ENCODE peak calls at places on chromosomes 16 and 17, in four cellular contexts. W is A673, L is body of pancreas, E is A549. J is an unnamed sample.
A peak's percentile ranks its signal among the peaks of the same experiment; 100 is the strongest.

GRCh38 chr17:64084086-64084939 is 45.6 kb downstream of the ERN1 start:
- DNase-seq in W (no peak), L (peak; percentile 65), E (no peak), J (no peak)

GRCh38 chr16:75116081-75116910 is at the start of gene LDHD:
- DNase-seq in L (peak; percentile 97), W (no peak), E (peak; percentile 86), J (no peak)

GRCh38 chr17:67995568-67996191 is 589 bp downstream of the C17orf58 start:
- DNase-seq in E (peak; percentile 19), W (peak; percentile 26), L (peak; percentile 26), J (no peak)

GRCh38 chr16:55439101-55439690 is 39.8 kb upstream of the MMP2 start:
- DNase-seq in L (no peak), E (no peak), W (no peak), J (no peak)

GRCh38 chr17:64004218-64004770 is 6.1 kb downstream of the PRR29 start:
- DNase-seq in L (no peak), E (no peak), W (no peak), J (peak; percentile 37)

GRCh38 chr17:82039695-82040299 is 2.3 kb upstream of the DCXR start:
- DNase-seq in L (no peak), W (no peak), E (no peak), J (no peak)

GRCh38 chr16:75486014-75486404 is 9.2 kb downstream of the CHST6 start:
- DNase-seq in L (no peak), E (no peak), W (no peak), J (peak; percentile 98)

GRCh38 chr16:24966599-24966998 is 48.6 kb downstream of the ARHGAP17 start:
- DNase-seq in W (no peak), E (no peak), L (no peak), J (no peak)

GRCh38 chr17:68910256-68910705 is 44.9 kb downstream of the ABCA8 start:
- DNase-seq in L (no peak), E (no peak), W (peak; percentile 62), J (no peak)

GRCh38 chr17:69166957-69167356 is 25.3 kb upstream of the ABCA6 start:
- DNase-seq in W (no peak), L (no peak), E (no peak), J (no peak)

GRCh38 chr17:14373587-14374259 is 72.8 kb downstream of the HS3ST3B1 start:
- DNase-seq in W (no peak), L (no peak), E (no peak), J (no peak)

GRCh38 chr17:63490321-63490720 is 13.5 kb downstream of the ACE start:
- DNase-seq in L (no peak), W (no peak), E (no peak), J (no peak)

GRCh38 chr17:50052822-50053653 is 2.9 kb upstream of the ITGA3 start:
- DNase-seq in E (no peak), L (peak; percentile 62), W (no peak), J (no peak)

GRCh38 chr17:43471801-43472200 is 12.0 kb upstream of the DHX8 start:
- DNase-seq in W (no peak), E (no peak), L (no peak), J (no peak)

GRCh38 chr17:6524520-6524919 is 31.8 kb downstream of the PITPNM3 start:
- DNase-seq in E (peak; percentile 55), L (no peak), W (no peak), J (no peak)

GRCh38 chr16:4936991-4937781 is at the start of gene PPL:
- DNase-seq in E (no peak), L (peak; percentile 96), W (no peak), J (peak; percentile 91)

GRCh38 chr17:60767744-60768308 is 90.2 kb downstream of the BCAS3 start:
- DNase-seq in W (no peak), L (no peak), E (no peak), J (no peak)

GRCh38 chr17:22090263-22090935 is 398.1 kb downstream of the KCNJ18 start:
- DNase-seq in W (no peak), L (no peak), E (no peak), J (no peak)

GRCh38 chr16:70579648-70580630 is 56.3 kb downstream of the SF3B3 start:
- DNase-seq in L (no peak), E (no peak), W (no peak), J (no peak)

GRCh38 chr16:11797957-11798299 is 870 bp upstream of the ZC3H7A start:
- DNase-seq in W (no peak), E (peak; percentile 22), L (no peak), J (no peak)

GRCh38 chr16:84574191-84574590 is 43.7 kb downstream of the COTL1 start:
- DNase-seq in W (no peak), L (no peak), E (no peak), J (no peak)
- H3K4me1 ChIP-seq in W (no peaks in the 10 kb centered on the region), L (peaks cover 23% of the 10 kb centered on the region), E (no peaks in the 10 kb centered on the region), J (no peaks in the 10 kb centered on the region)

DNA sequence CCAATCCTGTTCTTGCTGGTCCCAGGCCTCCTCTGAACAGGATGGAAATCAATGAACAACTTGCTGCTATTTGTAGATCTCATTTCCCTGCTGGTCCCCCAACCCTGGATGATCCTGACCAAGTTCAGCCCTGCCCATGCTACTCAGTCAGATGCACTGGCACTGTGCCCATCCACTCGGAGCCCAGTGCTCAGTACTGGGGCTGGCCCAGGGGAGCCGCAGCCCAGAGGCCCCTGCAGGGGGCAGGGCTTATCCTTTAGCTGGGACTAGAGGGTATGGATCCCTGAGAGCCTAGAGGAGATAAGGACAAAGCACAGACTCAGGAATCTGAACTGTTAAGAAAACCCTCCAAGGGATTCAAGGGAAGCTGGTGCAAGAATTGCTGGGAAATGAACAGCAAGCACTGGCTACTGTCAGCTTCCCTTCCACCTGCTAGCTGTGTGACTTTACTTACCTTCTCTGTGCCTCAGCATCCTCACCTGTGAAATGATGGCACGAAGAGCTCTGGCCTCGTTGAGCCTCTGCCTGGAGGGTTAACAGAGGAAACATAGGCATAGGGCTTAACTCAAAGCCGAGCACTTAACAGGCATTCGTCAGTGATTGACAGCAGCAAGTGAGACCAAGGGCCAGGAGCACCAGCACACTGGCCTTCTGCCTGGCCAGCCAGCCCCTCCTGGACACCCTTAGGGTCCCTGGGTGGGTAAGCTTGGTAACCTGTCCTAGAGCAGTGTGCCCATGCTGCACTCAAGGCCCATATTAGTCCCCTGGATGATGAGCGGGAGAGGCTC is 29.8 kb upstream of the C1QL1 start:
- DNase-seq in E (no peak), W (peak; percentile 25), L (no peak), J (no peak)
- H3K27ac ChIP-seq in E (no peak overlapping the region), W (no peak overlapping the region), L (no peak overlapping the region), J (no peak overlapping the region)

DNA sequence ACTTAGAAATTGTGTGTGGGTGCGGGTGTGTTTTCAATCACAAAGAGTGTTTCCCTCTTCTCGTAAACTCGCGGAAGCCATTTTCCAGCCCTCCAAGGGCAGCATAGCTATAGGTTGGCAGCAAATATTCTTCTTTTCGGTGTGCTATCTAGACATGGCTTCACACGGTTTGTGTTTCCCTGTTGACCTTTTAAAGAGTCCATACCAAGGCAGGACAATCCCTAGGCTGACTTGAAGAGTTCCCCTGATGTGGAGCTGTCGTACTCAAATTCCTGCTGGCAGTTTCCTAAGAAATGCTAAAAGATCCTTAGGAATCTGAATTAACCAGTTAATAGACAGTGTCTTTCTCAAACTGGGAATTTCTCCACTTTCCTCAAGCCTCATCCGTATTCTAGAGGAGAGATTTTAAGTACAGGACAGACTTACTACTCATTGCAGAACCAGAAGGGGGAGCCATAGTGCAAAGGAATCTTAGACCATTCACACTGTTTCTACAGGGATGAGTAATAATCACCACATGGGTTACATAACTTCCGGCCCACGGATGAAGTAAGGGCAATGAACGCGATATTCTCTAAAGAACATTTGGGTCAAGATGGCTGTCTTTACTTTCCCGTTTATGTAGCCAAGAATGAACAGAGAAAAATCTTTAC is 288.6 kb upstream of the ELAC2 start:
- DNase-seq in E (peak; percentile 34), W (peak; percentile 56), L (peak; percentile 50), J (no peak)
- TF ChIP-seq CTCF in E (peak; percentile 18), W (peak; percentile 37), L (peak; percentile 57), J (peak; percentile 60)

GRCh38 chr16:66924527-66925321 is 611 bp downstream of the RRAD start:
- DNase-seq in L (peak; percentile 30), W (no peak), E (peak; percentile 81), J (no peak)
- H3K4me1 ChIP-seq in L (peaks cover 19% of the 10 kb centered on the region), W (peaks cover 7% of the 10 kb centered on the region), E (peaks cover 23% of the 10 kb centered on the region), J (peaks cover 18% of the 10 kb centered on the region)

DNA sequence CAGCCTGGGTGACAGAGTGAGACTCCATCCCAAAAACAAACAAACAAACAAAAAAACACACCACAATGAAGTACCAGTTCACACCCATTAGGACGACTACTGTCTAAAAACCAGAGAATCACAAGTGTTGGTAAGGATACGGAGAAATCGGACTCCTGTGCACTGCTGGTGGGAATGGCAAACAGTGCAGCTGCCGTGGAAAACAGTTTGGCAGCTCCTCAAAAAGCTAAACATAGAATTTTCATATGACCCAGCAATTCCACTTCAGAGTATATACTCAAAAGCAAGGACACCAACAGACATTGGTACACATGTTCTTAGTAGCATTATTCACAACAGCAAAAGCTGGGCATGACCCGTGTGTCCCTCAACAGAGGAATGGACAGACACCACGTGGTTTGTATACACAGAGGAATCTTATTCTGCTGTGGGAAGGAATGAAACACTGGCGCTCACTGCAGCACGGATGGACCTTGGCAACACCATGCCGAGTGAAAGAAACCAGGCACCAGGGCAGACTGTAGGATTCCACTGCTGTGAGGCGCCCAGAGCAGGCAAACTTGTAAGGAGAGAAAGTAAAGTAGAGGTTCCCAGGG is 16.0 kb downstream of the NPTX1 start:
- DNase-seq in E (no peak), W (no peak), L (no peak), J (no peak)
- H3K27ac ChIP-seq in E (no peak overlapping the region), W (no peak overlapping the region), L (no peak overlapping the region), J (no peak overlapping the region)

DNA sequence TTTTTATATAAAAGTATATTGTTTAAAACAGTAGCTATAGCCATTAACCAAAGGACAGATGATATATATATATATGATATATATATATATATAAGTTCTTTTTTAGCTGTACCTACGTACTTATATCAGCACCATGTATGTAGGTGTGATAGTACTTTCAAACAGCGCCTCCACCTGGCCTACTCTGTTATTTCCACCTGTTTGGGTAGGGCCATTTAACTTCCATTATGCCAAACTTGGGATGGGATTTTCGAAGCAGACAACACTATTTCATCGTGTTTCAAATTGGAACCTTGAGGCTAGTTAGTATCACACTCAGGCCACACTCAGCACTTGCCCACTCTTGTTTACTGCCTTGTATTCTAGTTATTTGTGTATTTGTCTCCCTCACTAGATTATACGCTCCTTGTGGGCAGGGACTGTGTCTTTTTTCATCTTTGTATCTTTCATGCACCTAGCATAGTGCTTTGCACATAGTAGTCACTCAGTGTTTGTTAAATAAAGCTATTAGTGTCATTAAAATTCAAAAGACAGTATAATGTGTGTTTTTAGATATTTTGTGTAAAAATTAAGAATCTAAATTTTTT is 11.8 kb upstream of the CLTC start:
- DNase-seq in L (no peak), E (no peak), W (peak; percentile 47), J (no peak)
- TF ChIP-seq CTCF in L (no peak), E (peak; percentile 39), W (peak; percentile 54), J (no peak)